ENCODE peak calls at places on chromosome 5, in seven cellular contexts. K, M, O, N, P, Z and Q are unnamed samples.

GRCh38 chr5:81787843-81788242 is 36.9 kb upstream of the SSBP2 start:
- DNase-seq in K (no peak), M (peak), O (no peak), N (peak), P (peak), Z (no peak), Q (peak)

GRCh38 chr5:110258460-110258859 is 468.0 kb downstream of the TMEM232 start:
- DNase-seq in K (no peak), M (peak), O (no peak), N (no peak), P (no peak), Z (no peak), Q (no peak)

GRCh38 chr5:136133416-136134383 is 1.1 kb downstream of the SMAD5 start:
- DNase-seq in K (peak), M (peak), O (no peak), N (peak), P (peak), Z (peak), Q (peak)

GRCh38 chr5:150473673-150474358 is 24.3 kb upstream of the RPS14 start:
- DNase-seq in K (no peak), M (peak), O (no peak), N (no peak), P (no peak), Z (no peak), Q (no peak)

GRCh38 chr5:173515526-173515925 is 100.9 kb downstream of the BOD1 start:
- DNase-seq in K (no peak), M (peak), O (no peak), N (no peak), P (no peak), Z (no peak), Q (no peak)

GRCh38 chr5:122093415-122093814 is 15.4 kb upstream of the LOX start:
- DNase-seq in K (no peak), M (peak), O (no peak), N (no peak), P (peak), Z (no peak), Q (no peak)

GRCh38 chr5:139381837-139382361 is 1.2 kb downstream of the SLC23A1 start:
- DNase-seq in K (no peak), M (no peak), O (no peak), N (no peak), P (no peak), Z (no peak), Q (no peak)

GRCh38 chr5:56447656-56448055 is 214.5 kb upstream of the ANKRD55 start:
- DNase-seq in K (no peak), M (no peak), O (no peak), N (no peak), P (no peak), Z (no peak), Q (no peak)

GRCh38 chr5:24642022-24642421 is 2.8 kb downstream of the CDH10 start:
- DNase-seq in K (no peak), M (peak), O (no peak), N (no peak), P (peak), Z (no peak), Q (no peak)

GRCh38 chr5:113378081-113378480 is 56.7 kb downstream of the TSSK1B start:
- DNase-seq in K (no peak), M (no peak), O (no peak), N (no peak), P (no peak), Z (no peak), Q (no peak)

GRCh38 chr5:177310332-177310731 is 1.4 kb downstream of the MXD3 start:
- DNase-seq in K (no peak), M (no peak), O (no peak), N (no peak), P (no peak), Z (no peak), Q (peak)

GRCh38 chr5:67607958-67608357 is 411.4 kb upstream of the CD180 start:
- DNase-seq in K (no peak), M (no peak), O (no peak), N (no peak), P (no peak), Z (no peak), Q (no peak)

GRCh38 chr5:135569755-135570452 is 8.9 kb downstream of the CXCL14 start:
- DNase-seq in K (no peak), M (peak), O (no peak), N (no peak), P (peak), Z (peak), Q (no peak)

GRCh38 chr5:54049963-54050362 is 260.4 kb downstream of the ARL15 start:
- DNase-seq in K (no peak), M (peak), O (no peak), N (no peak), P (no peak), Z (no peak), Q (no peak)

GRCh38 chr5:140324041-140324833 is 21.3 kb upstream of the PFDN1 start:
- DNase-seq in K (no peak), M (peak), O (no peak), N (no peak), P (no peak), Z (no peak), Q (no peak)

GRCh38 chr5:122704247-122705036 is 70.4 kb upstream of the SNX2 start:
- DNase-seq in K (peak), M (peak), O (no peak), N (no peak), P (peak), Z (peak), Q (no peak)

GRCh38 chr5:169706758-169707450 is 69.8 kb downstream of the DOCK2 start:
- DNase-seq in K (no peak), M (peak), O (no peak), N (no peak), P (peak), Z (no peak), Q (no peak)

GRCh38 chr5:7047862-7048261 is 334.6 kb downstream of the TENT4A start:
- DNase-seq in K (no peak), M (no peak), O (no peak), N (no peak), P (no peak), Z (no peak), Q (no peak)

GRCh38 chr5:17374157-17374556 is 123.9 kb upstream of the TAF11L2 start:
- DNase-seq in K (no peak), M (peak), O (no peak), N (no peak), P (no peak), Z (no peak), Q (no peak)

GRCh38 chr5:151094054-151094858 is 13.4 kb upstream of the TNIP1 start:
- DNase-seq in K (peak), M (peak), O (no peak), N (no peak), P (no peak), Z (no peak), Q (peak)

GRCh38 chr5:141878771-141879759 is 855 bp upstream of the PCDH1 start:
- DNase-seq in K (peak), M (peak), O (peak), N (peak), P (peak), Z (peak), Q (peak)

GRCh38 chr5:179400020-179400419 is 54.8 kb upstream of the ADAMTS2 start:
- DNase-seq in K (no peak), M (no peak), O (no peak), N (no peak), P (no peak), Z (no peak), Q (no peak)

GRCh38 chr5:410911-411517 is 32.0 kb upstream of the EXOC3 start:
- DNase-seq in K (no peak), M (no peak), O (no peak), N (no peak), P (no peak), Z (no peak), Q (no peak)

GRCh38 chr5:90264930-90265857 is 144.4 kb downstream of the CETN3 start:
- DNase-seq in K (peak), M (peak), O (peak), N (peak), P (peak), Z (no peak), Q (peak)

GRCh38 chr5:131649160-131649559 is 14.1 kb upstream of the RAPGEF6 start:
- DNase-seq in K (no peak), M (no peak), O (no peak), N (no peak), P (no peak), Z (no peak), Q (no peak)

GRCh38 chr5:16628376-16628775 is 11.6 kb upstream of the RETREG1 start:
- DNase-seq in K (no peak), M (no peak), O (no peak), N (no peak), P (no peak), Z (no peak), Q (no peak)

GRCh38 chr5:77174526-77174925 is 36.0 kb upstream of the PDE8B start:
- DNase-seq in K (no peak), M (no peak), O (no peak), N (no peak), P (no peak), Z (no peak), Q (no peak)

GRCh38 chr5:36054646-36055045 is 12.0 kb downstream of the UGT3A2 start:
- DNase-seq in K (no peak), M (peak), O (no peak), N (no peak), P (no peak), Z (no peak), Q (no peak)

GRCh38 chr5:150122158-150122510 is 33.5 kb downstream of the PDGFRB start:
- DNase-seq in K (peak), M (peak), O (no peak), N (no peak), P (peak), Z (peak), Q (peak)

GRCh38 chr5:116271432-116271831 is 186.6 kb downstream of the COMMD10 start:
- DNase-seq in K (no peak), M (peak), O (no peak), N (no peak), P (no peak), Z (no peak), Q (no peak)

GRCh38 chr5:76303917-76304316 is 99.2 kb upstream of the IQGAP2 start:
- DNase-seq in K (no peak), M (peak), O (no peak), N (no peak), P (no peak), Z (no peak), Q (no peak)

GRCh38 chr5:79588645-79589044 is 23.6 kb upstream of the TENT2 start:
- DNase-seq in K (no peak), M (no peak), O (no peak), N (no peak), P (no peak), Z (no peak), Q (no peak)

GRCh38 chr5:9251379-9251980 is 294.4 kb downstream of the SEMA5A start:
- DNase-seq in K (no peak), M (peak), O (no peak), N (no peak), P (no peak), Z (no peak), Q (no peak)

GRCh38 chr5:3278643-3279042 is 317.0 kb upstream of the IRX1 start:
- DNase-seq in K (no peak), M (no peak), O (no peak), N (no peak), P (no peak), Z (no peak), Q (no peak)

GRCh38 chr5:10656176-10656830 is 92.4 kb downstream of the ANKRD33B start:
- DNase-seq in K (no peak), M (peak), O (no peak), N (no peak), P (no peak), Z (no peak), Q (no peak)